ENCODE peak calls at places on chromosome 22, in seven cellular contexts. O, B, R, N, G, S and D are unnamed samples.

GRCh38 chr22:42856179-42856864 is 751 bp downstream of the ARFGAP3 start:
- DNase-seq in G (peak), B (peak), O (peak), R (no peak), S (peak), N (peak), D (no peak)

GRCh38 chr22:41057076-41057475 is 35.3 kb upstream of the EP300 start:
- DNase-seq in N (no peak), R (no peak), S (no peak), O (no peak), G (no peak), B (no peak), D (no peak)

GRCh38 chr22:19847345-19847632 is 7.4 kb downstream of the GNB1L start:
- DNase-seq in O (no peak), B (no peak), S (no peak), R (no peak), N (no peak), G (no peak), D (no peak)

GRCh38 chr22:20906387-20906767 is 10.8 kb upstream of the CRKL start:
- DNase-seq in S (no peak), R (no peak), N (no peak), B (no peak), O (no peak), G (no peak), D (no peak)

GRCh38 chr22:17258015-17258827 is 39.0 kb upstream of the ADA2 start:
- DNase-seq in N (peak), G (peak), O (peak), B (no peak), R (peak), S (peak), D (no peak)

GRCh38 chr22:44648821-44649566 is 53.0 kb upstream of the PRR5 start:
- DNase-seq in R (no peak), G (no peak), N (peak), O (no peak), S (no peak), B (no peak), D (peak)

GRCh38 chr22:50722048-50722701 is 15.8 kb upstream of the ACR start:
- DNase-seq in B (no peak), N (no peak), R (no peak), G (no peak), O (no peak), S (no peak), D (no peak)

GRCh38 chr22:17815703-17816254 is 41.5 kb upstream of the BID start:
- DNase-seq in N (no peak), R (peak), O (no peak), B (no peak), S (no peak), G (no peak), D (no peak)

GRCh38 chr22:20945578-20945934 is 21.5 kb upstream of the AIFM3 start:
- DNase-seq in R (no peak), N (no peak), O (no peak), B (no peak), S (no peak), G (no peak), D (no peak)

GRCh38 chr22:24962835-24963234 is 10.3 kb downstream of the KIAA1671 start:
- DNase-seq in S (no peak), O (no peak), N (no peak), R (no peak), G (no peak), B (no peak), D (no peak)

GRCh38 chr22:33438273-33438672 is 380.1 kb upstream of the SYN3 start:
- DNase-seq in B (no peak), G (peak), N (peak), R (no peak), S (no peak), O (no peak), D (no peak)

GRCh38 chr22:23514317-23515038 is 65.6 kb downstream of the IGLL1 start:
- DNase-seq in N (no peak), O (peak), B (no peak), R (peak), G (no peak), S (peak), D (no peak)

GRCh38 chr22:31917227-31917921 is 27.0 kb upstream of the YWHAH start:
- DNase-seq in N (no peak), G (no peak), O (no peak), S (no peak), R (no peak), B (no peak), D (no peak)

GRCh38 chr22:48827904-48828555 is 999.6 kb downstream of the BRD1 start:
- DNase-seq in R (peak), G (no peak), S (no peak), O (no peak), N (no peak), B (no peak), D (no peak)

GRCh38 chr22:45891021-45891421 is 85.9 kb downstream of the WNT7B start:
- DNase-seq in R (peak), B (no peak), S (no peak), O (peak), G (no peak), N (no peak), D (no peak)

GRCh38 chr22:42807185-42807584 is 49.9 kb downstream of the ARFGAP3 start:
- DNase-seq in G (no peak), S (no peak), R (no peak), O (no peak), B (no peak), N (no peak), D (peak)

GRCh38 chr22:22952531-22953295 is 65.1 kb downstream of the IGLL5 start:
- DNase-seq in B (no peak), O (no peak), G (no peak), R (no peak), S (no peak), N (no peak), D (no peak)

GRCh38 chr22:37235897-37236607 is 8.0 kb downstream of the RAC2 start:
- DNase-seq in O (no peak), B (no peak), R (peak), G (no peak), N (no peak), S (no peak), D (no peak)

GRCh38 chr22:44665115-44665514 is 36.9 kb upstream of the PRR5 start:
- DNase-seq in B (no peak), N (no peak), O (no peak), R (peak), S (no peak), G (no peak), D (no peak)

GRCh38 chr22:19085233-19086043 is 36.8 kb downstream of the DGCR2 start:
- DNase-seq in R (peak), O (no peak), N (peak), S (peak), B (no peak), G (no peak), D (no peak)

GRCh38 chr22:37697540-37697835 is 640 bp downstream of the TRIOBP start:
- DNase-seq in R (no peak), N (no peak), O (peak), G (no peak), B (no peak), S (no peak), D (no peak)

GRCh38 chr22:38246692-38247091 is 26.1 kb downstream of the TMEM184B start:
- DNase-seq in O (no peak), S (no peak), R (no peak), N (no peak), G (no peak), B (no peak), D (no peak)

GRCh38 chr22:31876156-31877035 is 67.9 kb upstream of the YWHAH start:
- DNase-seq in S (no peak), G (no peak), N (no peak), R (no peak), B (no peak), O (no peak), D (no peak)

GRCh38 chr22:36583546-36583945 is 54.6 kb upstream of the EIF3D start:
- DNase-seq in R (peak), G (no peak), O (no peak), B (no peak), S (no peak), N (no peak), D (no peak)

GRCh38 chr22:29348956-29349355 is 33.5 kb upstream of the RASL10A start:
- DNase-seq in S (no peak), R (no peak), G (no peak), O (no peak), N (no peak), B (no peak), D (no peak)

GRCh38 chr22:40654522-40655167 is 18.1 kb upstream of the MRTFA start:
- DNase-seq in N (peak), O (no peak), B (no peak), S (peak), R (peak), G (peak), D (no peak)

GRCh38 chr22:19429950-19430889 is 1.3 kb downstream of the HIRA start:
- DNase-seq in G (peak), O (no peak), B (no peak), R (peak), N (peak), S (peak), D (no peak)

GRCh38 chr22:17803871-17804270 is 29.6 kb upstream of the BID start:
- DNase-seq in B (no peak), S (peak), R (no peak), O (no peak), G (no peak), N (no peak), D (no peak)

GRCh38 chr22:47458348-47458747 is 695.9 kb downstream of the TBC1D22A start:
- DNase-seq in B (no peak), N (no peak), G (no peak), R (no peak), S (no peak), O (no peak), D (peak)

GRCh38 chr22:41401781-41402648 is 20.3 kb downstream of the TEF start:
- DNase-seq in R (no peak), O (no peak), S (no peak), N (peak), B (no peak), G (peak), D (no peak)

GRCh38 chr22:48834404-48834803 is 993.3 kb downstream of the BRD1 start:
- DNase-seq in N (no peak), R (no peak), S (no peak), G (no peak), B (no peak), O (no peak), D (no peak)

GRCh38 chr22:45911601-45912271 is 65.2 kb downstream of the WNT7B start:
- DNase-seq in O (no peak), B (no peak), S (no peak), R (no peak), G (no peak), N (peak), D (no peak)